ENCODE peak calls at places on chromosomes 6 and 20, in four cellular contexts. T is heart left ventricle, D is heart right ventricle, P is AG04450. K is an unnamed sample.

GRCh38 chr20:36658300-36658699 is 12.3 kb upstream of the SLA2 start:
- DNase-seq in T (no peak), D (no peak), P (no peak), K (no peak)

GRCh38 chr20:19003759-19004336 is 190.3 kb downstream of the SCP2D1 start:
- DNase-seq in T (no peak), D (no peak), P (no peak), K (no peak)

GRCh38 chr6:159151266-159151855 is 17.8 kb upstream of the FNDC1 start:
- DNase-seq in D (no peak), P (peak; percentile 21), T (no peak), K (no peak)

GRCh38 chr20:54759589-54759988 is 284.2 kb downstream of the DOK5 start:
- DNase-seq in P (no peak), T (no peak), D (no peak), K (no peak)

GRCh38 chr6:32941412-32941784 is 570 bp upstream of the HLA-DMB start:
- DNase-seq in D (no peak), P (no peak), T (no peak), K (no peak)

GRCh38 chr20:33732166-33732970 is 572 bp downstream of the ZNF341 start:
- DNase-seq in T (peak; percentile 92), P (no peak), D (peak; percentile 91), K (peak; percentile 92)

GRCh38 chr6:138970856-138971425 is 17.1 kb downstream of the REPS1 start:
- DNase-seq in D (no peak), P (peak; percentile 61), T (peak; percentile 29), K (peak; percentile 35)

GRCh38 chr6:113763883-113764282 is 93.3 kb upstream of the MARCKS start:
- DNase-seq in T (no peak), D (no peak), P (no peak), K (no peak)

GRCh38 chr6:142459267-142459666 is 157.5 kb downstream of the ADGRG6 start:
- DNase-seq in P (no peak), T (no peak), D (no peak), K (no peak)

GRCh38 chr6:53066059-53066406 is 829 bp downstream of the FBXO9 start:
- DNase-seq in T (peak; percentile 49), D (peak; percentile 52), P (no peak), K (peak; percentile 72)

GRCh38 chr6:2596222-2596621 is 154.5 kb downstream of the MYLK4 start:
- DNase-seq in D (no peak), T (no peak), P (no peak), K (no peak)
- TF ChIP-seq CTCF in D (peak; percentile 12), T (no peak), P (no peak), K (peak; percentile 19)

DNA sequence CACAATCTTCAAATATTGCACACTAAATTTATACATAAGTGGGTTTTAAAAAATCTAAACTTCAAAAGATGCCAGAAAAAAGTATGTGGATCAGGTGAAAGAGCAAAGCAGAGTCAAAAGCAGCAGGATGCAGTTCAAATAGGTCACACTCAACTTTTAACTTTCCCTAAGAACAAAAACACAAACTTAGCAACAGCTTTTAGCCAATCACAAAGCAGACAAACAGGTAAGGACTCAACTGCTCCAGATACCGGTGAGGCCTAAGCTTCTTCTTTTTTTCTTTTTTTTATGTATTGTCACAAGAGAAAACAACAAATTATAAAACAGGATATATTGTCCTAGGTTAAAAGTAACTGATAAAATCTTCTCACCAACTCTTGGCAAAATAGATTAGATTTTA is 74.7 kb downstream of the SESN1 start:
- DNase-seq in T (no peak), D (no peak), P (no peak), K (no peak)
- H3K27ac ChIP-seq in T (no peak overlapping the region), D (no peak overlapping the region), P (no peak overlapping the region), K (no peak overlapping the region)

GRCh38 chr6:16757332-16757731 is 3.9 kb downstream of the ATXN1 start:
- DNase-seq in P (no peak), D (no peak), T (no peak), K (no peak)
- H3K4me3 ChIP-seq in P (no peak overlapping the region), D (no peak overlapping the region), T (no peak overlapping the region), K (no peak overlapping the region)

DNA sequence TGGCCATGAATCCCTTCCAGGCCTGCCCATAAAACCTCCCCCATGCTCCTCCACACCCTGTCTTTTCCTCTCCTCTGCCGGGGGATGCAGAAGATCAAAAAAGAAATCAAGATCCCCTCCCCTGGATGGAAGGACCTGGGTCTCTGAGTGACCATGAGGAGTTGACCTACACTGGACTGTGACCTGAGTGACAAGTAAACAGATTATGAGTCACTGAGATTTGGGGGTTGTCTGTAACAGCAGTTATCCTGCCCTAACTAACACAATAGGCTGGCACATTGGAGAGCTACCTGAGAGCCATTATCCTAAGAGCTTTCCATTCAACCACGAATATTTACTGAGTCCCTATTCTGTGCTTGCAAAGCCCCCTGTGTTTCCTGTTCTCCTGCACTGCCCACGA is 28.4 kb upstream of the SIRPA start:
- DNase-seq in P (no peak), D (no peak), T (no peak), K (no peak)
- TF ChIP-seq CTCF in P (no peak), D (no peak), T (no peak), K (no peak)

GRCh38 chr6:157551041-157551832 is 170.2 kb downstream of the ZDHHC14 start:
- DNase-seq in P (no peak), T (no peak), D (no peak), K (no peak)

GRCh38 chr6:157550114-157550989 is 169.4 kb downstream of the ZDHHC14 start:
- DNase-seq in P (no peak), D (no peak), T (no peak), K (peak; percentile 6)

GRCh38 chr6:157549468-157549745 is 168.4 kb downstream of the ZDHHC14 start:
- DNase-seq in P (no peak), D (no peak), T (no peak), K (no peak)

GRCh38 chr6:157547112-157547511 is 166.1 kb downstream of the ZDHHC14 start:
- DNase-seq in P (no peak), D (no peak), T (no peak), K (no peak)

GRCh38 chr6:157548635-157549467 is 167.9 kb downstream of the ZDHHC14 start:
- DNase-seq in P (no peak), D (no peak), T (no peak), K (no peak)
- H3K27ac ChIP-seq in P (no peak overlapping the region), D (no peak overlapping the region), T (no peak overlapping the region), K (no peak overlapping the region)

GRCh38 chr6:54307412-54308036 is 717 bp upstream of the TINAG start:
- DNase-seq in D (no peak), P (no peak), T (no peak), K (no peak)
- H3K4me3 ChIP-seq in D (no peak overlapping the region), P (no peak overlapping the region), T (no peak overlapping the region), K (no peak overlapping the region)

K was measured in tibial artery.